ENCODE peak calls at places on chromosomes 2 and 18, in five cellular contexts. E is ovary, I is left ventricle myocardium inferior, R is aorta, Z is heart left ventricle. U is an unnamed sample. For H3K4me1, the result is how much of the 10 kb centered on the place peaks cover.

GRCh38 chr2:96669539-96670215 is 27.1 kb downstream of the FER1L5 start:
- DNase-seq in R (no peak), I (no peak), E (no peak), Z (no peak), U (no peak)

GRCh38 chr18:47809420-47809819 is 121.0 kb downstream of the SMAD2 start:
- DNase-seq in R (no peak), Z (no peak), I (no peak), E (no peak), U (no peak)

GRCh38 chr2:201735486-201735885 is 37.0 kb upstream of the MPP4 start:
- DNase-seq in E (no peak), I (no peak), Z (no peak), R (no peak), U (no peak)

GRCh38 chr2:200862532-200863000 is 1.9 kb downstream of the CLK1 start:
- DNase-seq in R (no peak), Z (no peak), I (no peak), E (peak), U (no peak)

GRCh38 chr2:233350708-233351107 is 3.6 kb upstream of the DGKD start:
- DNase-seq in Z (no peak), R (no peak), E (no peak), I (no peak), U (no peak)

GRCh38 chr2:185780890-185781289 is 42.3 kb downstream of the FSIP2 start:
- DNase-seq in E (no peak), R (no peak), I (no peak), Z (no peak), U (no peak)

GRCh38 chr18:10101293-10101701 is 187.5 kb downstream of the VAPA start:
- DNase-seq in R (peak), I (no peak), Z (no peak), E (peak), U (no peak)

GRCh38 chr2:69583434-69583833 is 60.1 kb downstream of the AAK1 start:
- DNase-seq in I (no peak), R (no peak), E (no peak), Z (no peak), U (no peak)

GRCh38 chr18:58787750-58788149 is 76.9 kb upstream of the ZNF532 start:
- DNase-seq in R (no peak), E (no peak), Z (no peak), I (peak), U (no peak)

GRCh38 chr2:219125225-219125885 is 35.3 kb downstream of the NHEJ1 start:
- DNase-seq in Z (no peak), E (peak), R (no peak), I (peak), U (peak)

GRCh38 chr18:45850021-45850420 is 24.5 kb downstream of the SIGLEC15 start:
- DNase-seq in Z (no peak), R (no peak), E (no peak), I (no peak), U (no peak)

GRCh38 chr2:160432633-160433032 is 61.0 kb downstream of the RBMS1 start:
- DNase-seq in E (no peak), I (no peak), Z (no peak), R (no peak), U (no peak)

GRCh38 chr18:13653746-13654455 is 72.5 kb downstream of the FAM210A start:
- DNase-seq in Z (no peak), R (no peak), I (no peak), E (no peak), U (no peak)

GRCh38 chr2:234191819-234192407 is 141.4 kb downstream of the SPP2 start:
- DNase-seq in R (no peak), Z (no peak), E (no peak), I (no peak), U (no peak)

GRCh38 chr2:160207804-160208661 is 8.0 kb upstream of the ITGB6 start:
- DNase-seq in R (peak), Z (peak), E (peak), I (peak), U (peak)

GRCh38 chr2:156320491-156320896 is 12.0 kb downstream of the NR4A2 start:
- DNase-seq in R (no peak), Z (peak), I (peak), E (peak), U (peak)

GRCh38 chr18:5995626-5996025 is 100.3 kb upstream of the TMEM200C start:
- DNase-seq in Z (no peak), E (no peak), I (no peak), R (no peak), U (no peak)
- H3K4me3 ChIP-seq in Z (no peak), E (no peak), I (no peak), R (no peak), U (no peak)

GRCh38 chr2:63054812-63055509 is 4.3 kb downstream of the OTX1 start:
- DNase-seq in R (no peak), I (no peak), E (no peak), Z (peak), U (no peak)
- H3K4me1 ChIP-seq in R (under half), I (half or more), E (under half), Z (half or more), U (half or more)

GRCh38 chr2:191677091-191677645 is 768 bp upstream of the NABP1 start:
- DNase-seq in I (no peak), E (no peak), R (no peak), Z (peak), U (peak)

GRCh38 chr2:191679818-191680600 is 2.1 kb downstream of the NABP1 start:
- DNase-seq in I (no peak), E (no peak), R (no peak), Z (no peak), U (no peak)

GRCh38 chr2:191678437-191679110 is 638 bp downstream of the NABP1 start:
- DNase-seq in E (peak), R (peak), I (peak), Z (peak), U (peak)

GRCh38 chr2:191675807-191676667 is 1.9 kb upstream of the NABP1 start:
- DNase-seq in I (peak), R (peak), E (no peak), Z (peak), U (peak)

GRCh38 chr2:191677646-191678436 is at the start of gene NABP1:
- DNase-seq in R (peak), I (peak), E (peak), Z (peak), U (peak)
- H3K27ac ChIP-seq in R (peak), I (peak), E (peak), Z (peak), U (peak)

DNA sequence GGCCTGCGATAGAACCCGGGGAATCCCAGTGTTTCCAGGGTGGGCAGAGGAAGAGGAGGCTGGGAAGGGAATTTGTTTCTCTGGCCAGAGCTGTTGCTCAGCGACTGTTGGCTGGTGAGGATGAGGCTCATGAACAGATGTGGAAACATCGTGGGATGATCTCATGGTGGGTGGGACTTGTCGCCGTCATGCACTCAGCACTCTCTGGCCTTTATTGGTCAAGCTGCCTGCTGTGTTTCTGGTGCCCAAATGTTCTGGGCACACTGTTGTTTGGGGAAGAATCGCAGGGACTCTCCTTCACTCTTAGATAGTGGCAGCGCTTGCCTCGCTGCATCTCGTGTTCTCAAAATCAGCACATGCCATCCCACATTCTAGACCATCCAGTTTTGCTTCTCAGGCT is 145.5 kb downstream of the AGAP1 start:
- DNase-seq in I (peak), R (peak), Z (peak), E (peak), U (no peak)
- H3K4me3 ChIP-seq in I (no peak), R (no peak), Z (no peak), E (no peak), U (no peak)

GRCh38 chr2:183029219-183029618 is 9.0 kb downstream of the NCKAP1 start:
- DNase-seq in R (no peak), Z (no peak), I (no peak), E (no peak), U (no peak)
- H3K4me1 ChIP-seq in R (under half), Z (half or more), I (half or more), E (under half), U (under half)

GRCh38 chr2:203018181-203018580 is 3.5 kb downstream of the NBEAL1 start:
- DNase-seq in I (no peak), R (no peak), E (no peak), Z (no peak), U (no peak)
- H3K27ac ChIP-seq in I (peak), R (no peak), E (no peak), Z (peak), U (peak)

DNA sequence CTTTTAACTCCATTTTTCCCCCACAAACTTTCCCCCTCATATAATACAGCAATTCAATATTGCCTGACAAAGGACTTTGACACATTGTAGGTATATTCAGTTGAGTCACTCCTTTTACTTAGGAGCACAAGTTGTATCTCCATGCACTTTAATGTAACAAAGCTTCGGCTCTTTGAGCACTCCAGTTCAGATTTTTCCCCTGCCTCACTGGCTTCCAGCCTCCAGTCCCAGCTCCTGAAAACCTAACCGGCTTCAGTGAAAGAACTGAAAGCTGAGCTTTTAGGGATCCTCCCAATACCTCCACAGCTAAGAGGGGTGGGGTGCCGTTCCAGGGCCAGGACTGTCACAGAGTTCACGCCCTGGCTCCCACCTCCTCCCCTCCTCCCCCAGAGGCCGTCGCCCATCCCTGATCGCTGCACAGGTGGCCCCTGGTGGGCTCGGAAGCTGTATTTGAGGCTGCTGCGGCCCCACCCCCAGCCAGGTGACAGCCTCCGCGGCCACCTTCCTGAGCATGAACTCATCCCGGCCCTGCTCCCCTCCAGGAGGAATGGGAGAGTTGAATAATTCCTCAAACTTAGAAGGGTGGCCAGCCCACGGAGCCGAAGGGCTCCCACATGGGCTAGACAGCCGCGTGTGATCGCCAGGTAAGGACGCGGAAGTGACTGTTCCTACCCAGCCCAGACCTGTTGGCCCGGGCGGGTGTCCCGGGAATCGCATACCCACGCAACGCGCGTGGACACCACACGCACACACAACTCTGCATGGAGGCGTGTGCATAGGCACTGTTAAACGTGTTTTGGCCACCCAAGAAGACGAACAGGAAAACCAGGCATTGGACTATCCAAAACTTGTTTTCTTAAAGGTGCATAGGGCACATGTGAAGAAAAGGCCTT is 1.8 kb downstream of the MYO5B start:
- DNase-seq in R (no peak), Z (no peak), I (no peak), E (no peak), U (peak)
- H3K4me3 ChIP-seq in R (peak), Z (no peak), I (peak), E (no peak), U (peak)

DNA sequence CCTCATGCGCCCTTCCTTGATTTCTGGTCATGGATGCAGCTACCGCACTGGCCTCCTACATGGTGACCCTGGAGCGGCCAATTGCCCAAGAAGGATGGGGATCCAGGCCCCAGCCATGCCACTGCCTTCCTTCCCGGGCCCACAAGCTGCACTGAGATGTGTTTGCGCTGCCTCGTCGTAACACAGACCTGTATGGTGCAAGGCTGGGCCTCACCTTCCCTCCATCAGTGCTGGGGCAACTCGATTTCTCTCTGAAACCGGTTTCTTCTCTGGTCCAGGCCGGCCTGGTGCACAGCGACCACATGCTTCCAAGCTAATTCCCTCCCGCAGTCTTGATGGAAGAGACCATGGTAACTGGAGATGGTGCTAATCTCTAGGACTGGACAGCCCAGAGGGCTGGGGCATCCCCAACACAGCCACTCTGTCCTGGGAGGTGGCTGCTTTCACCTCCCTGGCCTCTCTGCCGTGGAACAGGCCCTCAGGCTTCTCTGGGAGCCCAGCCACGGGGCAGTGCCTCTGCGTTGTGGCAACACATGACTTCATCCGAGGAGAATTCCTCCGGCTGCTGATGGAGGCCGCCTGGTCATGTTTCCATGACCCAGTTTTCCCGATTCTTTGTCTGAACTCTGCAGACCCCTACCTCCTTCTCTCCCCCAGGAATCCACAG is 184.2 kb downstream of the GLI2 start:
- DNase-seq in Z (peak), I (peak), R (peak), E (peak), U (no peak)
- H3K4me1 ChIP-seq in Z (under half), I (under half), R (under half), E (under half), U (under half)

GRCh38 chr2:11496311-11496710 is 30.4 kb upstream of the E2F6 start:
- DNase-seq in Z (no peak), I (no peak), R (no peak), E (peak), U (no peak)

GRCh38 chr2:11499081-11499743 is 33.3 kb upstream of the E2F6 start:
- DNase-seq in Z (no peak), E (peak), I (no peak), R (no peak), U (no peak)

GRCh38 chr2:11500702-11501303 is 33.0 kb upstream of the GREB1 start:
- DNase-seq in Z (no peak), I (no peak), E (peak), R (no peak), U (no peak)

GRCh38 chr2:11498126-11498473 is 32.1 kb upstream of the E2F6 start:
- DNase-seq in Z (no peak), I (no peak), R (no peak), E (no peak), U (no peak)

GRCh38 chr2:11498543-11499034 is 32.6 kb upstream of the E2F6 start:
- DNase-seq in R (peak), I (peak), E (peak), Z (peak), U (no peak)
- H3K27ac ChIP-seq in R (no peak), I (peak), E (peak), Z (peak), U (no peak)

DNA sequence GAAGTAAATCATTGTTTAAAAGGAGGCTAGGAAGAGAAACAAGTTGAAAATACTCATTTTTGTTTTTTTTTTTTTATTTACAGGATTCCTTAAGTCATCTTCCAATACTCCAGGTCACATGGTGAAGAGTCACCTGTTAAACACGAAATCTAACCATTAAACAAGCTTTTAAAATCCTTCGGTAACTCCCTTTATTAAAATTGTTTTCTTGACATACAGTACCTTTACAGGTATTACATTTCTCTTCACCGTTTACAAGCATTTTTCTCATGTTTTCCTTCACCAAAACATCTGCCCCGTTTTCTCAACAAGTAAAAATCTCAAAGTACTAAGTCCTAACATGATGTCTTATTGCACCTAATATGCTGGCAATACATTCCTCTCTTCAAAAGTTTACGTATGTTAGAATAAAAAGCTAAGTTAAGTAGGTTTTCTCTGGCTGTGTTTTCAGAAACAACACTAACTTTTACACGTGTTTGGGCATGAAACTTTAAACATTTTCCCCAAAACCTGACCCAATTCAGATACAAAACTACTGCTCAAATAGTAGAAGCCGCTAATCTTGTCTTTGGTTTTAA is 1.1 kb downstream of the PUM2 start:
- DNase-seq in Z (no peak), E (no peak), I (no peak), R (no peak), U (no peak)
- H3K4me3 ChIP-seq in Z (peak), E (peak), I (peak), R (peak), U (peak)

U was measured in lower lobe of right lung.